ENCODE peak calls at places on chromosomes 3 and 15, in seven cellular contexts. Z is breast epithelium, H is suprapubic skin, X is HCT116, K is spleen, P is transverse colon, E is GM12878. T is an unnamed sample.
A peak's percentile ranks its signal among the peaks of the same experiment; 100 is the strongest.

GRCh38 chr3:39668420-39668819 is 141.0 kb upstream of the MYRIP start:
- DNase-seq in Z (no peak), H (no peak), X (peak; percentile 47), K (no peak), P (no peak), E (no peak), T (no peak)

GRCh38 chr15:29123171-29123570 is 146.5 kb downstream of the NSMCE3 start:
- DNase-seq in Z (no peak), H (no peak), X (no peak), K (peak; percentile 71), P (no peak), E (no peak), T (peak; percentile 58)

GRCh38 chr3:174440741-174441587 is 418.2 kb upstream of the NAALADL2 start:
- DNase-seq in Z (peak; percentile 82), H (peak; percentile 88), X (peak; percentile 76), K (peak; percentile 86), P (peak; percentile 85), E (no peak), T (peak; percentile 94)

GRCh38 chr3:184795493-184796198 is 16.3 kb upstream of the VPS8 start:
- DNase-seq in Z (no peak), H (no peak), X (no peak), K (no peak), P (no peak), E (no peak), T (no peak)

GRCh38 chr15:86743283-86743903 is 663.7 kb downstream of the AGBL1 start:
- DNase-seq in Z (no peak), H (no peak), X (no peak), K (no peak), P (peak; percentile 64), E (no peak), T (no peak)

GRCh38 chr3:186783731-186784515 is 546 bp downstream of the EIF4A2 start:
- DNase-seq in Z (peak; percentile 87), H (peak; percentile 93), X (no peak), K (peak; percentile 97), P (peak; percentile 89), E (no peak), T (peak; percentile 94)

GRCh38 chr3:32733631-32734229 is 48.7 kb downstream of the CNOT10 start:
- DNase-seq in Z (no peak), H (no peak), X (peak; percentile 19), K (no peak), P (no peak), E (peak; percentile 4), T (no peak)

GRCh38 chr3:174100744-174101143 is 703.2 kb downstream of the NLGN1 start:
- DNase-seq in Z (no peak), H (no peak), X (no peak), K (no peak), P (no peak), E (no peak), T (no peak)

GRCh38 chr3:51024765-51025681 is 350.3 kb downstream of the DOCK3 start:
- DNase-seq in Z (no peak), H (no peak), X (no peak), K (peak; percentile 84), P (peak; percentile 60), E (no peak), T (no peak)

GRCh38 chr15:33195283-33195682 is 769 bp upstream of the FMN1 start:
- DNase-seq in Z (no peak), H (no peak), X (no peak), K (no peak), P (peak; percentile 8), E (no peak), T (no peak)

GRCh38 chr3:29922990-29923746 is 642.3 kb downstream of the RBMS3 start:
- DNase-seq in Z (no peak), H (no peak), X (peak; percentile 68), K (no peak), P (peak; percentile 7), E (no peak), T (peak; percentile 65)

GRCh38 chr3:12893247-12893646 is 51.9 kb upstream of the RPL32 start:
- DNase-seq in Z (no peak), H (no peak), X (no peak), K (no peak), P (no peak), E (no peak), T (no peak)

GRCh38 chr3:141071681-141072260 is 20.6 kb downstream of the SPSB4 start:
- DNase-seq in Z (no peak), H (no peak), X (no peak), K (no peak), P (no peak), E (no peak), T (peak; percentile 62)

GRCh38 chr15:77063249-77063648 is 7.7 kb downstream of the TSPAN3 start:
- DNase-seq in Z (no peak), H (no peak), X (no peak), K (no peak), P (no peak), E (no peak), T (no peak)

GRCh38 chr3:156477306-156477705 is 77.6 kb downstream of the SSR3 start:
- DNase-seq in Z (no peak), H (no peak), X (no peak), K (no peak), P (no peak), E (no peak), T (no peak)

GRCh38 chr3:54138937-54139547 is 16.7 kb downstream of the CACNA2D3 start:
- DNase-seq in Z (no peak), H (no peak), X (no peak), K (no peak), P (no peak), E (no peak), T (no peak)

GRCh38 chr15:65333441-65333820 is 29.0 kb downstream of the RNU5B-1 start:
- DNase-seq in Z (no peak), H (no peak), X (no peak), K (peak; percentile 54), P (no peak), E (no peak), T (no peak)

GRCh38 chr3:158652463-158652862 is 8.1 kb downstream of the GFM1 start:
- DNase-seq in Z (no peak), H (no peak), X (no peak), K (no peak), P (no peak), E (no peak), T (no peak)

GRCh38 chr3:116579843-116580242 is 129.7 kb upstream of the TUSC7 start:
- DNase-seq in Z (no peak), H (no peak), X (no peak), K (no peak), P (no peak), E (no peak), T (no peak)

GRCh38 chr3:197024881-197025735 is 4.5 kb downstream of the MELTF start:
- DNase-seq in Z (no peak), H (no peak), X (no peak), K (peak; percentile 66), P (no peak), E (no peak), T (no peak)

GRCh38 chr3:12507871-12508281 is 23.6 kb downstream of the TSEN2 start:
- DNase-seq in Z (no peak), H (no peak), X (no peak), K (no peak), P (no peak), E (no peak), T (no peak)

GRCh38 chr15:57595011-57595866 is 3.5 kb downstream of the MYZAP start:
- DNase-seq in Z (no peak), H (peak; percentile 34), X (no peak), K (no peak), P (no peak), E (no peak), T (no peak)

DNA sequence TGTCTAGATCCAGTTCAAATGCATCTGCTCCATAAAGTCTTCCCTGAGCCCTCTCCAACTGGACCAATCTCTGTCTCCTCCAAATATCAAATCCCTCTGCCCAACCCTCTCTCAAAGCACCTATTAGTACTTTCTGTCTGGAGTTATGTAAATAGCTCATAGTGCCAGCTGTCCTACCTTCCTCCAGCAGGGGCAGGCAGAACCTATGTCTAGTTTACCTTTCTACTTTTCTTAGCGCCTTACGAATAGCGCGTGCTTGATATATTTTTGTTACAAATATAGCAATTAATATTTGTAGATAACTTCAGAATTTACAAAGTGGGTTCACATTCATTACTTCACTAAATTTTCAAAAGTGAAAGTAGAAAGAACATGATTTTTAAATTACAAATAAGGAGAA is 14.0 kb upstream of the CCDC80 start:
- DNase-seq in Z (no peak), H (no peak), X (no peak), K (no peak), P (no peak), E (no peak), T (no peak)
- TF ChIP-seq CTCF in Z (no peak), H (no peak), X (peak; percentile 6), K (no peak), P (no peak), E (peak; percentile 17), T (no peak)

DNA sequence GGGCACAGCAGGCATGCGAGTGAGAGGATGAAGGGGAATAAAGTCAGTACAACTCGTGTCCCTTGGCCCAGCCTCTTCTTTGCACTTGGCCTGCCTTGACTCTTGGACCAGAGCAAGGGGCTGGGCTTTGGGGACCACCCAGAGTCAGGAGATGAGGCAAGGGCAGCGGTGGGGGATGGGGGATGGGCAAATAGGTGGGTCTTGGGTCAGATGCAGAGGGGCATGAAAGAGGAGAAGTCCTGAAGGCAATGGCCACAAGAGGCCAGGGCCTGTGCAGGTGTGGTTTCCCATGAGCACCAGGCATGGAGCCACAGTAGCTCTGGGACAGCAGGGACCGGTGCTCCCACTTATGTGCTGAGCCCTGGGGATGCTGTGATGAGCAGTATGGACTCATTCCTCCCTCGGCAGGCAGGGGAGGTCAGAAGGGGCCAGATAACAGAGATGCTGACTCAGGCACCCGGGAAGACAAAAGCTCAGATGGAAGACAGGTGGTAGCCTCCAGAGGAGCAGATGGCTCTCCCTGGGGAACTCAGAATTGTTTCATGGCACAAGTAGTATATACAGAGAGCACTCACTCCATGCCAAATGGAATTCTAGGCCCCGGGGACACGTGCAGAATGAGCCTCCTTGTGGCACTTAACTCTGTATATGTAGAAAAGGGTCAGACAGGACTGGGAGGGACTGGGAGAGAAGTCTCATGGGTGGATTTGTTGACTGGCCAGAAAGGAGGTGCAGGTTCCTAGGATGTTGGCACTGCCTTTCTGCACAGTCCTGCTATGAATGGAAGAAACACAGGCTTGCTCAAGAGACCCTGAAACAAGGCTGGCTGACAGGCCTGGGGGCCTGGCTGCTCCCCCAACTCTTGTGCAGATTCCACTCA is 14.3 kb downstream of the ZBTB47 start:
- DNase-seq in Z (no peak), H (no peak), X (no peak), K (no peak), P (no peak), E (no peak), T (peak; percentile 64)
- TF ChIP-seq POLR2AphosphoS5 in Z (no peak), H (no peak), X (peak; percentile 26), K (no peak), P (no peak), E (no peak), T (no peak)

GRCh38 chr15:45022871-45023658 is at the start of gene SORD:
- DNase-seq in Z (peak; percentile 91), H (peak; percentile 93), X (peak; percentile 68), K (peak; percentile 98), P (peak; percentile 96), E (no peak), T (peak; percentile 94)
- TF ChIP-seq POLR2A in Z (no peak), H (no peak), X (no peak), K (no peak), P (no peak), E (peak; percentile 78), T (no peak)

DNA sequence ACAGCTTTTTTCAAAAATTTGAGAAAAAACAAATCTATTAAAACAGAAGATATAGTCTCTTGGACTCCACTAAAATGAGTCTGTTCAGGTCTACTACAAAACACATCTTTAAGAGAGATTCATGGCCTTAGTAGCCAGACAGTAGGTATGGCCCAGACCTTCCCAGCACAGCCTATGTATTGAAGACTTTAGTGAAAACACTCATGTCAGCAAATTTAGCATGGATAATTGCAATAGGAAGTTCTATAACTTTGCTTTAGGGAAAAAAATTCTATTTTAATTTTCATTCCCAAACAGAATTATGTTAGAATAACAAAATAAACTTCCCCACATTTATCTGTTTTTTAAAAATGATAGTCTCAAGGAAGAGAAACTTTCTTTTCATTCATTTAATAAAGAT is 976.6 kb downstream of the FHIT start:
- DNase-seq in Z (no peak), H (no peak), X (no peak), K (no peak), P (no peak), E (no peak), T (no peak)
- TF ChIP-seq CTCF in Z (no peak), H (no peak), X (no peak), K (no peak), P (no peak), E (no peak), T (no peak)